ENCODE peak calls at places on chromosome 11, in four cellular contexts. M is ovary; L is activated effector memory CD4-positive, alpha-beta T cell treated with Interleukin-2 at 50 U/mL for 16 hours; B is germinal center. S is an unnamed sample.

GRCh38 chr11:33709471-33709870 is 8.8 kb upstream of the C11orf91 start:
- DNase-seq in M (no peak), L (no peak), B (no peak), S (no peak)

GRCh38 chr11:47274495-47275235 is 4.7 kb downstream of the MADD start:
- DNase-seq in M (no peak), L (no peak), B (no peak), S (no peak)

GRCh38 chr11:38814670-38815069 is 2216.6 kb upstream of the RAG2 start:
- DNase-seq in M (no peak), L (no peak), B (no peak), S (no peak)

GRCh38 chr11:22558638-22559037 is 67.0 kb downstream of the FANCF start:
- DNase-seq in M (no peak), L (no peak), B (no peak), S (no peak)

GRCh38 chr11:108891909-108892511 is 227.1 kb downstream of the DDX10 start:
- DNase-seq in M (no peak), L (no peak), B (no peak), S (no peak)

GRCh38 chr11:12174145-12175143 is 64.1 kb downstream of the MICAL2 start:
- DNase-seq in M (no peak), L (no peak), B (no peak), S (peak)

GRCh38 chr11:113677648-113678047 is 28.5 kb downstream of the TMPRSS5 start:
- DNase-seq in M (no peak), L (no peak), B (no peak), S (no peak)

GRCh38 chr11:2077061-2077802 is 62.0 kb downstream of the IGF2 start:
- DNase-seq in M (no peak), L (no peak), B (no peak), S (no peak)

GRCh38 chr11:7585816-7586215 is 72.0 kb downstream of the PPFIBP2 start:
- DNase-seq in M (no peak), L (no peak), B (no peak), S (no peak)

GRCh38 chr11:4551346-4551979 is 6.5 kb downstream of the OR52M1 start:
- DNase-seq in M (no peak), L (no peak), B (peak), S (no peak)

GRCh38 chr11:124200671-124201070 is 17.5 kb downstream of the OR10D3 start:
- DNase-seq in M (no peak), L (no peak), B (no peak), S (no peak)

GRCh38 chr11:57527056-57527631 is 3.4 kb downstream of the TIMM10 start:
- DNase-seq in M (peak), L (peak), B (peak), S (peak)

GRCh38 chr11:70141490-70142014 is 61.5 kb upstream of the FADD start:
- DNase-seq in M (no peak), L (no peak), B (no peak), S (no peak)

GRCh38 chr11:122115520-122116343 is at the start of gene BLID:
- DNase-seq in M (peak), L (no peak), B (no peak), S (peak)

GRCh38 chr11:134401825-134402809 is 9.9 kb downstream of the B3GAT1 start:
- DNase-seq in M (no peak), L (no peak), B (no peak), S (no peak)

GRCh38 chr11:27234043-27234668 is 128.9 kb downstream of the CCDC34 start:
- DNase-seq in M (no peak), L (no peak), B (peak), S (peak)

S was measured in RPMI8226.